ENCODE peak calls at places on chromosome 14, in six cellular contexts. K is WERI-Rb-1, Y is K562, T is brain microvascular endothelial cell, N is GM13976, Z is HFFc6. P is an unnamed sample.
A peak's percentile ranks its signal among the peaks of the same experiment; 100 is the strongest.

GRCh38 chr14:57712698-57713097 is 153.2 kb downstream of the SLC35F4 start:
- DNase-seq in T (no peak), Y (no peak), Z (no peak), K (no peak), N (no peak), P (no peak)

GRCh38 chr14:30243805-30244204 is 315.2 kb upstream of the G2E3 start:
- DNase-seq in Z (peak; percentile 83), Y (no peak), T (peak; percentile 43), K (no peak), N (no peak), P (no peak)

GRCh38 chr14:61089126-61089750 is 108.2 kb downstream of the SLC38A6 start:
- DNase-seq in Y (no peak), K (no peak), Z (no peak), N (no peak), T (no peak), P (no peak)

GRCh38 chr14:77275855-77276153 is 4.8 kb upstream of the NGB start:
- DNase-seq in N (no peak), K (no peak), Y (no peak), Z (no peak), T (no peak), P (no peak)

GRCh38 chr14:59688224-59689170 is 111.9 kb upstream of the CCDC175 start:
- DNase-seq in K (peak; percentile 77), Z (peak; percentile 12), N (peak; percentile 39), T (peak; percentile 70), Y (peak; percentile 14), P (peak; percentile 63)

GRCh38 chr14:60637490-60638452 is 11.5 kb downstream of the SIX1 start:
- DNase-seq in Y (no peak), K (no peak), T (peak; percentile 52), N (no peak), Z (no peak), P (no peak)

GRCh38 chr14:54098536-54098935 is 141.9 kb upstream of the BMP4 start:
- DNase-seq in Z (no peak), N (no peak), T (no peak), Y (no peak), K (no peak), P (no peak)

GRCh38 chr14:101055106-101055662 is 151.7 kb upstream of the RTL1 start:
- DNase-seq in N (no peak), K (no peak), Y (no peak), Z (no peak), T (no peak), P (no peak)

GRCh38 chr14:63896278-63896720 is 43.5 kb downstream of the SYNE2 start:
- DNase-seq in T (peak; percentile 84), Y (no peak), N (no peak), K (no peak), Z (peak; percentile 20), P (no peak)

GRCh38 chr14:89007906-89008305 is 183.5 kb downstream of the TTC8 start:
- DNase-seq in Y (no peak), N (no peak), K (no peak), Z (no peak), T (no peak), P (no peak)

GRCh38 chr14:38419579-38419978 is 163.7 kb upstream of the CLEC14A start:
- DNase-seq in T (no peak), K (no peak), N (no peak), Z (no peak), Y (no peak), P (no peak)

GRCh38 chr14:68231832-68232642 is 412.5 kb downstream of the RAD51B start:
- DNase-seq in N (no peak), T (no peak), Z (peak; percentile 29), Y (no peak), K (no peak), P (no peak)

GRCh38 chr14:104424406-104425072 is 155.0 kb upstream of the C14orf180 start:
- DNase-seq in Z (no peak), N (peak; percentile 32), T (no peak), Y (no peak), K (no peak), P (no peak)

GRCh38 chr14:60266021-60266937 is 17.3 kb downstream of the PPM1A start:
- DNase-seq in Y (peak; percentile 27), T (peak; percentile 30), K (peak; percentile 36), N (no peak), Z (peak; percentile 11), P (peak; percentile 44)

GRCh38 chr14:99908653-99909250 is 115.5 kb downstream of the EML1 start:
- DNase-seq in Y (no peak), K (no peak), Z (no peak), T (no peak), N (no peak), P (no peak)

GRCh38 chr14:59541731-59542130 is 34.9 kb downstream of the CCDC175 start:
- DNase-seq in T (no peak), Y (no peak), Z (no peak), N (no peak), K (no peak), P (no peak)

DNA sequence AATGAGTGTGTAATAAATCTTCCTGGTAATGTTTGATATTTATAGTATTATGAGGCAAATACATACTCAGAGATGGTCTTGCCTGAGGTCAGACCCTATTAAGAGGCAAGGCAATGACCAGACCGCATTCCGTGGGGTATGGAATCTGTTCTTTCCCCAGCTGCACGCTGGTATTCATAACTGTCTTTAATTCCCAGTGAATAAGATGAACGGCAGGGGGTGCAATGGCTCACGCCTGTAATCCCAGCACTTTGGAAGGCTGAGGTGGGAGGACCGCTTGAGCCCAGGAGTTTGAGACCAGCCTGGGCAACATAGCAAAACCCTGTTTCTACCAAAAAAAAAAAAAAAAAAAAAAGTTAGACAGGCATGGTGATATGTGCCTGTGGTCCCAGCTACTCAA is 44.6 kb downstream of the ERO1A start:
- DNase-seq in T (peak; percentile 1), Z (no peak), K (peak; percentile 26), N (no peak), Y (no peak), P (no peak)
- TF ChIP-seq CTCF in T (no peak), Z (peak; percentile 12), K (no peak), N (no peak), Y (no peak), P (no peak)

GRCh38 chr14:87613856-87614255 is 379.1 kb downstream of the GALC start:
- DNase-seq in N (no peak), Y (no peak), T (no peak), K (no peak), Z (no peak), P (no peak)
- TF ChIP-seq CTCF in N (no peak), Y (no peak), T (no peak), K (no peak), Z (no peak), P (no peak)

DNA sequence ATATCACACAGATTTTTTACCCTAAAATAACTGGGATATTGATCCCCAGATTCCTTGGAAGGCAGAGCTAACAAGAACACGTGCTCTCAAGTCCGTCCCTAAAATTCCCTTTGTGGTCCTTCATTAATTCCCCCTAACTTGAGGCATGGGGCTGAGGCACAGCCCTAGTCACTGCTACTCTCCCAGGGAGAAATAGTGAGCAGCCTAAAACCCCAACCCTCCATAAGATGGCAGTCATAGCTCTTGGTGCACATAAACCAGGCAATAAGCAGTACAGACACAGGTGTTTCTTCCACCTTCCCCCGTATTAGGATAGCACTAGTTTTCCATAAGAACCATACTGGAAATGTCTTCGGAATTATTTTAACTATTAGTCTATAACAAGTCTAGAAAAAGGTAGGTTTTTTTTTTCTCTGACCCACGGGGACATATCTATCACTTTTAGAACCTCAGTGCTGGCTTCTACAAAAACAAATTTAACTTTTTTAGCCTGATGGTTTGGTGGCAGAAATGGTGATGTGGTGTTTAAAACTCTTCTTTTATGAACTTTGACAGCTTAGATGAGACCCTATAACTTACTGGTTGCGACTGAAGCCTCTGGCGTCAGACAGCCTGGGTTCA is 3.1 kb upstream of the ARHGEF40 start:
- DNase-seq in Y (peak; percentile 29), N (peak; percentile 47), K (no peak), Z (no peak), T (no peak), P (no peak)
- TF ChIP-seq CTCF in Y (peak; percentile 49), N (no peak), K (peak; percentile 47), Z (peak; percentile 42), T (peak; percentile 54), P (no peak)

GRCh38 chr14:105470812-105471771 is 3.5 kb upstream of the CRIP2 start:
- DNase-seq in Y (peak; percentile 23), N (no peak), K (no peak), Z (no peak), T (no peak), P (no peak)
- TF ChIP-seq CTCF in Y (peak; percentile 7), N (no peak), K (peak; percentile 43), Z (peak; percentile 38), T (peak; percentile 40), P (no peak)

DNA sequence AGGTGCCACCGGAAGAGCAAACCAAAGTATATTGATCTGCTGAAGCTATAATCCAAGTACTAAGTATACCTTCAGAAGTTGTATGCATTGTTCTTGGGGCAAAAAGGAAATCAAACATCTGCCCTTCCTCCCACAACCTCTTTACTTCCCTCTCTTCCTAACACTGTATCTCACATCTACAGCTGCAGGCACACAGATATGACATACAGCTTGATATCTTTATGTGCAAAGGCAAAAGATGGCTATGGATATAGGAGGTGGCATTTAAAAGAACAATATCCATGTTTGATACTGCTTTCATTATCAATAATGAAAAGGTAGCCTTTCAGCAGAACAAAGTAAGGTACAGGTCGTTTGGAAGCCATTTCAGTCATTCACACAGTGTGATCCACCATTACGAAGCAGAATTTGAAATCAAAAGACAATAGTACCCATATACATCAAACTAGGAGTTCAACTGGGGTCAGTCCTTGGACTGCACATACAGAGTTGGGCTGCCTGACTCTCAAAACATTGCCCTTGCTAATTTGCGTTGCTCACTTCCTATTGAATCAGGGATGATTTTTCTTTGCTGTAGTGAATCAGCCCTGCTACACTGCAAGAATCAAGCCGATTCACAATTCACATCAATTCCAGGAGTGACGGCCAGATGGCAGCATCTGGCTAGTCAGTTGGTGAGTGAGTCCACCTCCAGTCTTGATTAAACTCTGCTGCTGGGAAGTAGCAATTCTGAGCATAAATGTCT is 8.9 kb downstream of the ANG start:
- DNase-seq in T (peak; percentile 78), N (peak; percentile 68), Y (peak; percentile 68), K (peak; percentile 37), Z (peak; percentile 67), P (peak; percentile 78)
- TF ChIP-seq CTCF in T (peak; percentile 84), N (peak; percentile 61), Y (peak; percentile 89), K (peak; percentile 53), Z (peak; percentile 84), P (peak; percentile 75)

GRCh38 chr14:72920008-72920407 is 6.3 kb upstream of the DCAF4 start:
- DNase-seq in Y (no peak), N (no peak), Z (no peak), T (no peak), K (no peak), P (no peak)
- TF ChIP-seq CTCF in Y (peak; percentile 45), N (no peak), Z (peak; percentile 36), T (peak; percentile 47), K (peak; percentile 17), P (no peak)

DNA sequence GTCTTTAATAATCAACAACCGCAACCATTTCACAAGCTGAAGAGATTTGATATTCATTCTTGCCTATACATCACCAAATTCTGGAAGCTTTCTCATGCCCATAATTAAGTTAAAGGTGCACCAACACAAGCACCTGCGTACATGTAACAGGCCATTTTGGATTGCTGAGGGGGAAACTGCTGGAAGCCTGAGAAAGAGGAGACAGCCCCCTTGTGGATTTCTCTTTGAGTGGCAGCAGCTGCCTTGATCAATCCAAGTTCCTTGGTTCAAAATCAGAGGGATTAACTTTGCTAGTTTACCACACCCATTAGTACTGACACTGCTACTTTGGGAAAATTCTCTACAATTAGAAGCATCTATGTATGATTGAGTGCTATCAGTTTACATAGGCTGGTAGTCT is 321.1 kb downstream of the NOVA1 start:
- DNase-seq in K (peak; percentile 23), T (no peak), N (no peak), Y (no peak), Z (no peak), P (no peak)
- TF ChIP-seq CTCF in K (peak; percentile 47), T (peak; percentile 39), N (no peak), Y (peak; percentile 20), Z (no peak), P (no peak)

GRCh38 chr14:64937821-64938193 is 4.7 kb downstream of the GPX2 start:
- DNase-seq in K (no peak), Y (no peak), Z (no peak), N (no peak), T (no peak), P (no peak)
- TF ChIP-seq CTCF in K (peak; percentile 29), Y (peak; percentile 30), Z (peak; percentile 71), N (no peak), T (peak; percentile 41), P (no peak)